ENCODE peak calls at places on chromosome 9, in ten cellular contexts. N, R, G, X, T, I, B, U, D and O are unnamed samples.

GRCh38 chr9:86529496-86530275 is 175.5 kb upstream of the TUT7 start:
- DNase-seq in I (no peak), D (no peak), B (no peak), T (no peak), X (no peak), N (no peak), U (no peak), G (no peak), R (no peak), O (no peak)

GRCh38 chr9:120625222-120625621 is 45.3 kb upstream of the CDK5RAP2 start:
- DNase-seq in X (no peak), N (no peak), B (no peak), I (no peak), D (no peak), G (peak), T (no peak), R (no peak), U (peak), O (no peak)

GRCh38 chr9:134678206-134678605 is 36.6 kb downstream of the COL5A1 start:
- DNase-seq in B (no peak), X (no peak), D (no peak), R (no peak), N (no peak), U (no peak), G (no peak), I (no peak), T (no peak), O (no peak)

GRCh38 chr9:92426501-92426900 is 2.2 kb upstream of the OMD start:
- DNase-seq in T (no peak), B (no peak), I (no peak), D (no peak), U (peak), G (no peak), R (no peak), N (no peak), X (no peak), O (no peak)

GRCh38 chr9:132638240-132638639 is 31.5 kb downstream of the DDX31 start:
- DNase-seq in G (peak), R (no peak), X (no peak), I (no peak), T (no peak), U (no peak), B (no peak), D (no peak), N (no peak), O (no peak)

GRCh38 chr9:137878146-137878941 is 762 bp downstream of the CACNA1B start:
- DNase-seq in G (no peak), U (peak), T (no peak), R (no peak), B (no peak), I (no peak), D (no peak), N (no peak), X (no peak), O (peak)

GRCh38 chr9:12813960-12814876 is 39.4 kb downstream of the LURAP1L start:
- DNase-seq in N (peak), I (peak), U (peak), D (no peak), T (no peak), G (peak), B (no peak), X (no peak), R (no peak), O (no peak)

GRCh38 chr9:108511200-108511756 is 344.5 kb downstream of the ACTL7B start:
- DNase-seq in G (peak), I (no peak), X (no peak), T (no peak), U (peak), R (no peak), N (no peak), B (no peak), D (no peak), O (no peak)

GRCh38 chr9:132167192-132167591 is 5.3 kb downstream of the NTNG2 start:
- DNase-seq in D (no peak), G (peak), I (no peak), T (no peak), R (no peak), U (no peak), B (no peak), X (no peak), N (no peak), O (no peak)

GRCh38 chr9:109192732-109193361 is 25.8 kb upstream of the FRRS1L start:
- DNase-seq in T (no peak), X (no peak), G (peak), N (no peak), U (peak), D (no peak), R (no peak), I (no peak), B (peak), O (no peak)